ENCODE peak calls at places on chromosomes 5 and 9, in six cellular contexts. B, A, T, R, L and K are unnamed samples. For H3K4me1, the result is how much of the 10 kb centered on the place peaks cover.

GRCh38 chr5:133714161-133714915 is 102.0 kb upstream of the FSTL4 start:
- DNase-seq in T (no peak), L (no peak), A (no peak), B (no peak), R (no peak), K (no peak)

GRCh38 chr5:147461915-147462314 is 48.0 kb downstream of the DPYSL3 start:
- DNase-seq in L (no peak), R (no peak), A (no peak), T (no peak), B (no peak), K (no peak)

GRCh38 chr9:106613250-106613737 is 249.7 kb upstream of the ZNF462 start:
- DNase-seq in L (peak), B (no peak), R (peak), T (no peak), A (peak), K (no peak)

GRCh38 chr5:102975457-102976182 is 144.3 kb downstream of the GIN1 start:
- DNase-seq in R (no peak), A (no peak), L (no peak), B (no peak), T (no peak), K (no peak)

GRCh38 chr9:118558026-118558425 is 811.2 kb downstream of the BRINP1 start:
- DNase-seq in L (no peak), A (no peak), B (no peak), T (no peak), R (no peak), K (no peak)

GRCh38 chr9:130432362-130432761 is 12.4 kb upstream of the ASS1 start:
- DNase-seq in L (no peak), B (no peak), R (no peak), T (no peak), A (no peak), K (no peak)

GRCh38 chr5:175797521-175798038 is 73.8 kb upstream of the CPLX2 start:
- DNase-seq in L (no peak), B (no peak), A (peak), T (no peak), R (no peak), K (no peak)

GRCh38 chr5:168706655-168707069 is 127.5 kb upstream of the PANK3 start:
- DNase-seq in B (no peak), R (no peak), T (no peak), L (no peak), A (no peak), K (no peak)

GRCh38 chr9:89154651-89155336 is 23.8 kb downstream of the SHC3 start:
- DNase-seq in R (no peak), B (no peak), L (no peak), A (no peak), T (no peak), K (no peak)

GRCh38 chr9:93468763-93469456 is 15.5 kb upstream of the FAM120AOS start:
- DNase-seq in T (no peak), L (no peak), R (no peak), A (no peak), B (no peak), K (no peak)

GRCh38 chr9:92986175-92987110 is 39.1 kb downstream of the FGD3 start:
- DNase-seq in L (no peak), B (no peak), A (peak), T (no peak), R (peak), K (no peak)

GRCh38 chr5:163893301-163893700 is 387.9 kb downstream of the MAT2B start:
- DNase-seq in R (no peak), A (no peak), T (no peak), L (no peak), B (no peak), K (no peak)

GRCh38 chr9:2559212-2560152 is 62.1 kb upstream of the VLDLR start:
- DNase-seq in B (no peak), T (no peak), L (peak), R (no peak), A (peak), K (peak)

GRCh38 chr5:44708611-44709010 is 100.1 kb upstream of the MRPS30 start:
- DNase-seq in T (no peak), B (no peak), R (no peak), L (no peak), A (no peak), K (no peak)

GRCh38 chr5:127746756-127747155 is 43.6 kb downstream of the CCDC192 start:
- DNase-seq in R (no peak), T (no peak), L (no peak), A (no peak), B (no peak), K (no peak)

GRCh38 chr5:54093081-54093492 is 217.3 kb downstream of the ARL15 start:
- DNase-seq in A (no peak), L (peak), B (no peak), R (no peak), T (no peak), K (no peak)

GRCh38 chr5:120293796-120294195 is 170.3 kb upstream of the PRR16 start:
- DNase-seq in B (no peak), R (no peak), T (no peak), A (no peak), L (no peak), K (no peak)

GRCh38 chr9:122261469-122261881 is 3.2 kb downstream of the RBM18 start:
- DNase-seq in A (peak), L (peak), R (peak), T (peak), B (no peak), K (peak)

GRCh38 chr5:133145436-133146143 is 93.8 kb downstream of the HSPA4 start:
- DNase-seq in L (no peak), T (no peak), R (no peak), A (no peak), B (no peak), K (no peak)

GRCh38 chr5:138601444-138601843 is 26.2 kb upstream of the HSPA9 start:
- DNase-seq in L (no peak), A (peak), T (no peak), R (no peak), B (no peak), K (no peak)

GRCh38 chr9:96253059-96253696 is 48.8 kb downstream of the HSD17B3 start:
- DNase-seq in L (no peak), A (no peak), T (no peak), B (peak), R (no peak), K (no peak)

GRCh38 chr5:146345240-146345577 is 6.6 kb downstream of the POU4F3 start:
- DNase-seq in T (no peak), R (no peak), A (no peak), L (no peak), B (no peak), K (no peak)

GRCh38 chr5:147167529-147167928 is 67.3 kb upstream of the STK32A start:
- DNase-seq in T (no peak), L (no peak), B (no peak), R (no peak), A (no peak), K (no peak)

GRCh38 chr5:112492291-112492690 is 73.2 kb upstream of the EPB41L4A start:
- DNase-seq in B (peak), R (no peak), A (peak), L (no peak), T (peak), K (no peak)

GRCh38 chr9:102499468-102499867 is 495.7 kb upstream of the CYLC2 start:
- DNase-seq in L (no peak), A (no peak), T (no peak), B (no peak), R (no peak), K (no peak)

GRCh38 chr5:170219615-170220014 is 13.2 kb upstream of the C5orf58 start:
- DNase-seq in T (no peak), L (no peak), R (no peak), B (no peak), A (no peak), K (no peak)

GRCh38 chr5:133052317-133053175 is 733 bp downstream of the HSPA4 start:
- DNase-seq in R (peak), B (no peak), L (peak), A (peak), T (peak), K (no peak)

GRCh38 chr5:76358-77169 is 15.4 kb upstream of the PLEKHG4B start:
- DNase-seq in R (no peak), T (no peak), B (no peak), L (no peak), A (no peak), K (no peak)

GRCh38 chr5:139849942-139850341 is 54.3 kb downstream of the PSD2 start:
- DNase-seq in R (no peak), L (no peak), A (no peak), T (no peak), B (no peak), K (no peak)

GRCh38 chr9:31908158-31908890 is 476.1 kb upstream of the ACO1 start:
- DNase-seq in R (no peak), A (no peak), L (no peak), T (no peak), B (peak), K (no peak)

GRCh38 chr5:41636605-41637004 is 126.2 kb upstream of the PLCXD3 start:
- DNase-seq in R (no peak), T (no peak), B (no peak), L (no peak), A (peak), K (no peak)

GRCh38 chr9:99813739-99814138 is 7.9 kb upstream of the NR4A3 start:
- DNase-seq in A (no peak), T (no peak), R (no peak), B (no peak), L (no peak), K (no peak)

GRCh38 chr9:129166962-129167557 is 11.0 kb downstream of the IER5L start:
- DNase-seq in T (peak), B (no peak), A (peak), R (peak), L (peak), K (peak)

GRCh38 chr5:135379052-135379654 is 19.9 kb downstream of the MACROH2A1 start:
- DNase-seq in L (no peak), B (no peak), R (no peak), T (no peak), A (no peak), K (no peak)

GRCh38 chr5:135376961-135377621 is 21.9 kb downstream of the MACROH2A1 start:
- DNase-seq in T (no peak), B (no peak), R (no peak), L (no peak), A (no peak), K (no peak)

GRCh38 chr5:135373747-135374515 is 25.1 kb downstream of the MACROH2A1 start:
- DNase-seq in L (peak), B (no peak), A (no peak), R (no peak), T (no peak), K (no peak)

GRCh38 chr5:135375040-135375439 is 24.0 kb downstream of the MACROH2A1 start:
- DNase-seq in L (no peak), B (no peak), A (no peak), T (no peak), R (no peak), K (no peak)

DNA sequence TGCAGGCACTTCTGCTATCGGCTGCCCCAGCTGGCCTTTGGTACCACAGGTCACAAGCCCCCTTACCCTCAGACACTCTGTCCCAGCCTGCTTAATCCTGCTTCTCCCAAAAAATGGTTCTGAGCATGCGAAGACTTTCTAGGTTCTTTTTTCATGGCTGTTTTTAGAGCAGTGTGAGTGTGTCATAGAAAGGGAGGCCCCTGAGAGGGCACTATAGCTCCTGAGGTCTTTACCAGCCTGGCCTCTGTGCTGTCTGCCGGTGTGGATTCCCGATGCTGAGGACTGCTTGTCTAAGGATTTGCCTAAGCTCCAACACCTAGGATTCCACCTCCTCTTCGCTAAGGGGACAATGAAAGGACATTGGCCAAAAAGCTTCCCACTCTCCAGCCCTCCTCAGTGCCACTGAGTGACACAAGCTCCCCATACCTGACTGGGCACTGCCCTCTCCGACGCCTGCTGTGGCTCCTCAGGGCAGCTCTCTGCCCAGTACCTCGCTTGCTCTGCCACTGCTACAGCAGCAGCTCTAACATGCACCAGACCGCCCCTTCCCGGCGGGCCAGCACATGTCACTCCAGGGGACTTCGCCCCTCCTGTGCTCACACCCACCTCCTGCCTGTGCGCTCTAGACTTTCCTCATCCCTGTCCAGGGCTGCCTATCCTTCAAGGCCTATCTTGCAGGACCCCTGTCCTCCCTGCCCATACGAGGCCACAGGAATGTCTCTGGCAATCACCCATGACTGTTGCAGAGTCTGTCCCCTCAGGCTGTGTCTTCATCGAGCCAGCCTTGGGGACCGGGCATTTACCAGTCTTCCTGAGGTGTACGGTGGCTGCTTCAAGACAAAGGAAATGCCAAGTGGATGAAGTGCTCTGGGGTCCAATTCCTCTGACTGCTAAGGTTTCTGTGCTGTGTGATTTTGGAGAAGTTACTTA is 21.0 kb downstream of the MACROH2A1 start:
- DNase-seq in L (no peak), A (no peak), T (no peak), B (no peak), R (no peak), K (no peak)
- H3K4me1 ChIP-seq in L (half or more), A (under half), T (under half), B (under half), R (under half), K (under half)

GRCh38 chr9:37028425-37029031 is 5.5 kb downstream of the PAX5 start:
- DNase-seq in A (no peak), T (no peak), B (no peak), R (no peak), L (no peak), K (no peak)
- H3K4me3 ChIP-seq in A (no peak), T (no peak), B (peak), R (no peak), L (no peak), K (no peak)

GRCh38 chr5:72844218-72844603 is 27.8 kb downstream of the TNPO1 start:
- DNase-seq in A (no peak), R (no peak), B (no peak), T (no peak), L (no peak), K (no peak)

GRCh38 chr5:72847989-72848473 is 31.6 kb downstream of the TNPO1 start:
- DNase-seq in B (peak), A (peak), L (peak), R (peak), T (peak), K (peak)

GRCh38 chr5:72847439-72847838 is 31.0 kb downstream of the TNPO1 start:
- DNase-seq in T (no peak), L (no peak), R (no peak), A (no peak), B (no peak), K (no peak)

GRCh38 chr5:72846483-72846882 is 30.0 kb downstream of the TNPO1 start:
- DNase-seq in B (no peak), L (no peak), A (no peak), R (no peak), T (no peak), K (no peak)

GRCh38 chr5:72845889-72846288 is 29.4 kb downstream of the TNPO1 start:
- DNase-seq in R (no peak), L (no peak), T (no peak), A (no peak), B (no peak), K (no peak)
- H3K4me1 ChIP-seq in R (under half), L (half or more), T (under half), A (under half), B (under half), K (under half)

GRCh38 chr9:137268538-137269201 is 8.9 kb upstream of the TOR4A start:
- DNase-seq in L (peak), A (no peak), B (no peak), T (no peak), R (no peak), K (no peak)
- H3K4me3 ChIP-seq in L (peak), A (no peak), B (peak), T (no peak), R (peak), K (no peak)

GRCh38 chr9:91303741-91304140 is 58.0 kb downstream of the AUH start:
- DNase-seq in B (no peak), A (no peak), T (no peak), R (no peak), L (no peak), K (no peak)

GRCh38 chr9:91306261-91306660 is 55.5 kb downstream of the AUH start:
- DNase-seq in R (no peak), A (no peak), B (no peak), L (no peak), T (no peak), K (no peak)

GRCh38 chr9:91305596-91305995 is 56.1 kb downstream of the AUH start:
- DNase-seq in R (no peak), A (no peak), L (no peak), T (no peak), B (no peak), K (no peak)

GRCh38 chr9:91301161-91301560 is 60.6 kb downstream of the AUH start:
- DNase-seq in B (no peak), A (peak), L (no peak), R (no peak), T (no peak), K (no peak)

GRCh38 chr9:91302831-91303230 is 58.9 kb downstream of the AUH start:
- DNase-seq in B (no peak), T (no peak), L (no peak), A (peak), R (no peak), K (no peak)
- H3K4me1 ChIP-seq in B (under half), T (under half), L (under half), A (half or more), R (under half), K (half or more)

DNA sequence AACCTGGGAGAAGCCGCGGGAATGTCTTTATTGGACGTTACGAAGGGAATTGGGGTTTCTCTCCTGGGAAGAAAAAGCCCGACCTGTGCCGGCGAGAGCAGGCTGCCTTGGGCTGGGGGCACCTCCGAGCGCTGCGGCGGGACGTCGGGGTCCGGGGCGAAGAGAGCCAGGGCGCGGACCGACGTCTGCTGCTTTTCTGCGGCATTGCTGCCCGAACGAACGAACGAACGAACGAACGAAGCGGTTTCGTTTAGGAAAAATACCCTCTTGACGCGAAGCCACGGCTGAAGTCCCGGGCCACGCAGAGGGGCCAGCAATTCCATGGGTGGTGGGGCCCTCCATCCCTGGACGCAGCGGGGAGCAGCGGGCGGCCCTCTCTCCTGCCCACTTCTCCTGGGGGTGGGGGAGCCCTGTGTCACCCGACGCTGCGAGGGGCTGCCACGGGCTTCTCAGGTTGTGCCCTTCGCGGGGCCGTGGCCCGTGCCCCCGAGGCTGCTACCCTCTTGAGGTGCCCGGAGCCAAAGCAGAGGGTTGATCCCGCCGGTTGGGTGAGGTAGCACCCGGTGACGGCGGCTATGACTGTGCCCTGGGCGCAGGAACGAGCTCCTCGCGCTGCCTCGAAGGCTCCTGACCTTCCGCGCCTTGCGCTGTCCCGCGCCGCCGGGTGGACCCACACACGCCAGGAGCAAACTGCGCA is 4.9 kb upstream of the PITX1 start:
- DNase-seq in T (no peak), R (no peak), B (no peak), A (no peak), L (no peak), K (no peak)
- H3K4me3 ChIP-seq in T (peak), R (no peak), B (no peak), A (no peak), L (no peak), K (no peak)

GRCh38 chr5:123811771-123812170 is 299.8 kb downstream of the CSNK1G3 start:
- DNase-seq in R (no peak), A (no peak), B (no peak), L (no peak), T (no peak), K (no peak)

GRCh38 chr5:123814796-123815479 is 303.0 kb downstream of the CSNK1G3 start:
- DNase-seq in L (no peak), A (no peak), B (no peak), R (no peak), T (no peak), K (no peak)

GRCh38 chr5:123813937-123814624 is 302.1 kb downstream of the CSNK1G3 start:
- DNase-seq in A (no peak), R (no peak), B (peak), L (no peak), T (no peak), K (no peak)

GRCh38 chr5:123810911-123811310 is 298.9 kb downstream of the CSNK1G3 start:
- DNase-seq in A (no peak), L (no peak), B (no peak), R (no peak), T (no peak), K (no peak)

DNA sequence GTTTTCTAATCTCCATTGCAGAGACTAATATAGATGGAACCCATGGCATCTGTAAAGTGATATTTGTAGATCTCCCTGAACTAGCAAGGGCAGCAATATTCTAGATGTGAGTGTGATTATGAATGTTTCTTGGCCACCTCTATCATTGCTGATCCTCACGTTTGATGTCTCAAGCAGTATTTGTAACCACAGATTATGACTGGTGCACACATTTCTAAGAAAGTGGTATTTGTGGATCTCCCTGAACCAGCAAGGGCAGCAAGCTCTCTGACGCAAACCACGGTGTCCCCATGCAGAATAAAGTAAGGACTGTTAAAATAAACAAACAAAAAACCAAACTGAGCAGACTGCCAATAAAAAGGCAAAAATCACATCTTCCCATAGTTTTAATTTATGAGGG is 301.3 kb downstream of the CSNK1G3 start:
- DNase-seq in A (no peak), B (no peak), L (no peak), R (no peak), T (no peak), K (no peak)
- H3K4me1 ChIP-seq in A (under half), B (under half), L (under half), R (under half), T (under half), K (under half)

GRCh38 chr9:107637421-107638420 is 148.2 kb upstream of the KLF4 start:
- DNase-seq in T (peak), L (peak), R (peak), A (peak), B (no peak), K (peak)

GRCh38 chr9:107638496-107638895 is 148.9 kb upstream of the KLF4 start:
- DNase-seq in B (no peak), T (no peak), R (no peak), L (no peak), A (no peak), K (no peak)

GRCh38 chr9:107636596-107637405 is 147.2 kb upstream of the KLF4 start:
- DNase-seq in T (no peak), R (no peak), B (no peak), L (no peak), A (no peak), K (peak)

GRCh38 chr9:107638922-107639321 is 149.4 kb upstream of the KLF4 start:
- DNase-seq in R (no peak), B (no peak), A (peak), T (no peak), L (peak), K (peak)

GRCh38 chr9:107639426-107639825 is 149.9 kb upstream of the KLF4 start:
- DNase-seq in T (no peak), L (no peak), R (no peak), B (no peak), A (no peak), K (no peak)
- H3K4me3 ChIP-seq in T (no peak), L (no peak), R (no peak), B (no peak), A (no peak), K (no peak)